ENCODE peak calls at places on chromosomes 1 and 21, in nine cellular contexts. H is suprapubic skin; C is AG04450; X is transverse colon; Z is CD8-positive, alpha-beta T cell; Q is Karpas-422; O is SJSA1; A is cardiac muscle cell; B is mucosa of descending colon. G is an unnamed sample. For H3K9me3, the result is how much of the 10 kb centered on the place peaks cover.

GRCh38 chr1:245407983-245408382 is 253.2 kb downstream of the KIF26B start:
- DNase-seq in A (no peak), X (no peak), O (no peak), H (no peak), C (no peak), Q (no peak), B (no peak), Z (no peak), G (no peak)

GRCh38 chr1:157170677-157171515 is 32.7 kb upstream of the ETV3 start:
- DNase-seq in Q (peak), Z (peak), C (no peak), O (no peak), X (peak), A (peak), H (no peak), B (no peak), G (peak)

GRCh38 chr1:223144431-223144830 is 1.4 kb upstream of the TLR5 start:
- DNase-seq in A (peak), B (no peak), Q (no peak), O (no peak), X (no peak), C (no peak), H (no peak), Z (no peak), G (no peak)

GRCh38 chr1:243315933-243316332 is 60.1 kb downstream of the SDCCAG8 start:
- DNase-seq in H (no peak), Q (no peak), X (no peak), Z (no peak), A (no peak), C (no peak), O (no peak), B (no peak), G (no peak)

GRCh38 chr1:244028701-244029100 is 22.4 kb upstream of the ZBTB18 start:
- DNase-seq in C (no peak), Z (no peak), O (no peak), H (no peak), X (no peak), A (no peak), Q (no peak), B (no peak), G (no peak)

GRCh38 chr1:43493661-43494450 is 36.8 kb upstream of the PTPRF start:
- DNase-seq in Z (no peak), H (no peak), A (peak), O (no peak), B (no peak), Q (no peak), C (no peak), X (no peak), G (no peak)

GRCh38 chr21:39633770-39634181 is 21.0 kb downstream of the B3GALT5 start:
- DNase-seq in Z (no peak), O (peak), A (no peak), C (peak), Q (no peak), X (no peak), B (no peak), H (no peak), G (no peak)

GRCh38 chr1:180150982-180151381 is 3.7 kb upstream of the QSOX1 start:
- DNase-seq in H (no peak), A (no peak), B (no peak), Q (no peak), Z (no peak), C (no peak), O (no peak), X (no peak), G (no peak)

GRCh38 chr1:245444181-245444580 is 289.4 kb downstream of the KIF26B start:
- DNase-seq in Q (no peak), O (no peak), A (no peak), B (no peak), H (no peak), X (no peak), Z (no peak), C (no peak), G (no peak)

GRCh38 chr1:183674339-183674738 is 21.2 kb upstream of the APOBEC4 start:
- DNase-seq in H (no peak), Z (no peak), O (no peak), X (no peak), B (no peak), A (no peak), C (no peak), Q (no peak), G (no peak)

GRCh38 chr21:34558166-34558565 is 46.2 kb upstream of the KCNE1 start:
- DNase-seq in B (no peak), C (no peak), Q (no peak), O (no peak), X (no peak), H (no peak), A (no peak), Z (no peak), G (no peak)

GRCh38 chr1:203065191-203065590 is 20.6 kb downstream of the MYOG start:
- DNase-seq in B (no peak), Z (no peak), A (no peak), H (no peak), X (no peak), Q (no peak), C (no peak), O (no peak), G (no peak)

GRCh38 chr1:21491483-21492170 is 17.6 kb upstream of the ALPL start:
- DNase-seq in H (no peak), X (no peak), C (no peak), O (peak), Z (no peak), A (peak), Q (no peak), B (no peak), G (no peak)

GRCh38 chr1:182978158-182978853 is 25.3 kb upstream of the SHCBP1L start:
- DNase-seq in X (no peak), H (no peak), C (no peak), Z (no peak), B (no peak), Q (no peak), O (no peak), A (no peak), G (no peak)

GRCh38 chr1:232435746-232436145 is 194.2 kb downstream of the SIPA1L2 start:
- DNase-seq in H (no peak), Q (no peak), B (no peak), A (no peak), X (no peak), O (no peak), C (peak), Z (no peak), G (no peak)

GRCh38 chr1:94949681-94950661 is 23.1 kb upstream of the CNN3 start:
- DNase-seq in H (no peak), X (peak), Q (no peak), O (peak), C (no peak), B (no peak), A (no peak), Z (no peak), G (peak)

GRCh38 chr1:1075148-1075935 is 1.2 kb upstream of the RNF223 start:
- DNase-seq in O (no peak), Z (no peak), H (peak), B (peak), A (no peak), Q (no peak), C (no peak), X (no peak), G (no peak)

GRCh38 chr1:111660204-111661150 is 40.9 kb downstream of the RAP1A start:
- DNase-seq in Z (no peak), X (no peak), B (no peak), C (no peak), O (no peak), H (no peak), Q (peak), A (no peak), G (peak)

GRCh38 chr1:246279402-246279801 is 227.7 kb downstream of the SMYD3 start:
- DNase-seq in O (no peak), C (no peak), Q (no peak), Z (no peak), A (no peak), H (no peak), X (no peak), B (no peak), G (no peak)

GRCh38 chr1:229217716-229218115 is 53.2 kb upstream of the RAB4A start:
- DNase-seq in X (no peak), O (peak), B (no peak), Q (no peak), C (no peak), A (no peak), H (no peak), Z (no peak), G (no peak)

GRCh38 chr1:67148516-67149178 is 13.9 kb upstream of the C1orf141 start:
- DNase-seq in Q (no peak), Z (no peak), C (no peak), H (no peak), B (no peak), O (no peak), X (no peak), A (no peak), G (no peak)

GRCh38 chr1:183218981-183219621 is 33.0 kb downstream of the LAMC2 start:
- DNase-seq in B (no peak), Q (peak), X (peak), H (no peak), Z (peak), O (no peak), C (no peak), A (peak), G (peak)

DNA sequence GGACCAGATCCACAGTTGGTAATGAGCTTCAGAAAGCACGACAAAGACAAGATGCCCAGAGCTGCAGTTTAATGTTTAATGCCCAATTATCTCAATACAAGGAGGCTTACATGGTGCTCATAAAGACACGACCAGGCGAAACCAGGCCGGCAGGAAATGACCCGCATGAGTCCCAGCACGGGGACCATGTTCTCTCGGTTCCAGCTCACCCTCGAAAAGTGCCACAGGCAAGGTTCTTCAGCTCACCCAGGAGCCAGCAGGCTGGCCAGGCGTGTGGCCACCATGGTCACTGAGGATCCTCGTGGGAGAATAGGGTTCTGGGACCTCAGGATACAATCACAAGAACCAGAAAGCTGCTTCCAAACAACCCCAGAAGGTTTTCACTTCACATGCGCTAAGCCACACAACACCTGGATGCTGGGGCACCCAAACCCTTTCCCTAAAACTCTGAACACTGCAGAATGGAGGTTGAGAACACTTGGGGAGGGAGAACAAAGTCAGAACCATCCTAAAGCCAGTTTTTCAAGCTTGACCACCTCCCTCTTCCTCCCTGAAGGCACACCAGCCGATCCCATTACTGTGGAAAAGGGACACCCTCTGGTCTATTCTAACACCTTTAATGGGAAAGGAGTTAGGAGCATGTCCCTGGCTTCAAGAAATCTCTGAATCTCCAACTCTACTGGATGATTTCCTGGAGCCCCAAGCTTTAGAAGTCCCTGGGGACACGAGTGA is 22.6 kb upstream of the ASAP3 start:
- DNase-seq in X (no peak), H (no peak), B (no peak), A (no peak), Z (no peak), O (no peak), Q (no peak), C (no peak), G (no peak)
- H3K9me3 ChIP-seq in X (under half), H (under half), B (under half), A (under half), Z (under half), O (under half), Q (under half), C (under half), G (under half)

GRCh38 chr21:10640446-10640845 is 119.1 kb downstream of the TPTE start:
- DNase-seq in A (no peak), C (no peak), X (no peak), B (no peak), Q (no peak), Z (no peak), O (no peak), H (no peak), G (no peak)
- H3K9me3 ChIP-seq in A (under half), C (half or more), X (under half), B (half or more), Q (under half), Z (under half), O (under half), H (under half), G (under half)

GRCh38 chr1:152654110-152654509 is 9.1 kb upstream of the LCE2D start:
- DNase-seq in X (peak), Q (peak), H (no peak), O (peak), C (no peak), Z (peak), B (no peak), A (no peak), G (peak)
- H3K9me3 ChIP-seq in X (under half), Q (under half), H (under half), O (under half), C (under half), Z (under half), B (under half), A (under half), G (under half)

GRCh38 chr1:227621211-227621610 is 57.9 kb downstream of the ZNF678 start:
- DNase-seq in C (no peak), O (no peak), X (no peak), Z (no peak), A (no peak), Q (no peak), B (no peak), H (no peak), G (no peak)

DNA sequence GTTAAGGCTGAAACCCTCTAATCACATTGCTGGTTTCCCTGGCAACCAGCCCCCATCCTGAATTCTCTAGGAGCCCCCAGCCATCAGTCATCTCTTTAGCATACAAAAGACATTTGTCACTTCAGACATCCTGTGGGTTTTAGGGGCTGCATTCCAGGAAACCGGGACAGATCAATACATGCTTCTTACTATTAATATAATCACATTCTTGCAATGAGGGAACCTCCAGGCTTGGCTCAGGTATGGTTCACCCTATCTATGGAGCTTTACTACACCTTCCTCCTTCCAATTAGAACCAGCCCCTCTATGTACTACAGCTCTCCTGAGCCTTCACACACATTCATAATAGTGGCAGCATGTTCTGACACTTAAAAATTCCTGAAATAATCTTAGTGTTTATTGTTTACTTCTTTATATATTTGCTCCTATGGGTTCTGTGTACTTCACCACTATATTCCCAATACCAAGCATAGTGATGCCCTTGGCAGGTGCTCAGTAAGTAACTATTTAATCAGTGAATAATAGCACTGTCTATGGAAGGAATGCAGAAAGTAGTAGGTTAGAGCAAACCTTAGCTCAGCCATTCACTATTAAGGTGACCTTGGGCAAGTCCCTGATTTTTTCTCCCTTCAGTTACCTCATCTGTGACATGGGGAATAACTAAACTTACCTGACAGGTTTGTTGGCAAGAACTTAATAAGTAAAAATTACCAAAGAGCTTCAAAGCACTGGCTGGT is 59.6 kb downstream of the ZNF678 start:
- DNase-seq in O (no peak), X (no peak), Q (no peak), C (no peak), H (no peak), A (no peak), Z (no peak), B (no peak), G (no peak)
- H3K9me3 ChIP-seq in O (under half), X (under half), Q (under half), C (under half), H (under half), A (under half), Z (under half), B (half or more), G (under half)

GRCh38 chr1:106846656-106847055 is 209.8 kb upstream of the PRMT6 start:
- DNase-seq in B (no peak), C (no peak), H (no peak), O (no peak), X (no peak), A (no peak), Q (no peak), Z (no peak), G (no peak)

GRCh38 chr1:106843505-106843904 is 213.0 kb upstream of the PRMT6 start:
- DNase-seq in O (no peak), Q (no peak), C (no peak), Z (no peak), X (no peak), B (no peak), A (no peak), H (no peak), G (no peak)
- H3K9me3 ChIP-seq in O (under half), Q (under half), C (under half), Z (under half), X (under half), B (under half), A (under half), H (under half), G (under half)

GRCh38 chr1:63545780-63546179 is 22.5 kb downstream of the EFCAB7 start:
- DNase-seq in C (no peak), A (no peak), Q (no peak), Z (no peak), O (no peak), H (no peak), B (no peak), X (no peak), G (no peak)

GRCh38 chr1:63547621-63548294 is 24.4 kb downstream of the EFCAB7 start:
- DNase-seq in Q (no peak), B (no peak), Z (no peak), A (no peak), X (no peak), H (no peak), O (no peak), C (no peak), G (no peak)

DNA sequence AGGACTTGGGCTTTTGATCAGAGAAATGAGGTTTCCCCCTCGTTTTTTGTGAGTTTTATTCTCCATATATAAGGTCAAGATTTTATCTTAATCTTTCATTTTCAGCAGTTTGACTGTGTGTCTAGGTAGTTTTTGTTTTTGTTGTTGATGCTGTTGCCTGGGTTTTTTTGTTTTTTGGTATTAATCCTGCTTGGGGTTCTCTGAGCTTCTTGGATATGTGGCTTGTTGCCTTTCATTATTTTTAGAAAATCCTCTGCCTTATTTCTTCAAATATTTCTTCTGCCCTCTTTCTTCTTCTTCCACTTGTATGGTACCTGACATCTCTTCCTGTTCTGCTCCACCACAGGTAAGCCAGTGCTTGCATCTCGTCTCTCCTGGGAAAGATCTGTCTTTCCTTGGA is 25.0 kb downstream of the EFCAB7 start:
- DNase-seq in Z (no peak), O (no peak), B (no peak), A (no peak), X (no peak), Q (no peak), C (no peak), H (no peak), G (no peak)
- H3K9me3 ChIP-seq in Z (under half), O (under half), B (under half), A (under half), X (under half), Q (under half), C (under half), H (under half), G (under half)

GRCh38 chr1:152473887-152474537 is 36.6 kb upstream of the LCE5A start:
- DNase-seq in O (no peak), X (no peak), C (no peak), Z (no peak), A (no peak), H (no peak), B (no peak), Q (no peak), G (no peak)
- H3K9me3 ChIP-seq in O (under half), X (under half), C (under half), Z (under half), A (under half), H (under half), B (under half), Q (under half), G (under half)

DNA sequence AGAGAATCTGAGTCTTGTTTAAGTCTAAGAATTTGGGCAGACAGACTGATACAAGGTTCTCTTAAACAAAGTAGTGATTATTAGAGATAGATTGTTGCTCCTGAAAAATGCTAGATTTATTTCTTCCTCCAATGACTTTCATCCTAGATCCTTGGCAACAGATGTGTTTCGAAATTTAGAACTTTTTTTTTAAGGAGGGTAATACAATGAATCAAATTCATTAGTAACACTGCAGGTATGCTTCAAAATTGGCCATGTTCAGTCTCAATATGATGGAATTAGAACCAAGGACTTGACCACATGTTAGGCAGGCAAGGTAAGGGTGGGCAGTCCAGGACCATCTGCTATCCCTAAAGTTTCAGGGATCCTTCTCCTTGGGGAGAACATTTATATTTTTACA is 4.5 kb upstream of the LCE1F start:
- DNase-seq in Q (no peak), A (no peak), Z (no peak), H (no peak), O (no peak), X (no peak), C (no peak), B (no peak), G (no peak)
- H3K9me3 ChIP-seq in Q (under half), A (under half), Z (under half), H (under half), O (under half), X (under half), C (under half), B (under half), G (under half)

DNA sequence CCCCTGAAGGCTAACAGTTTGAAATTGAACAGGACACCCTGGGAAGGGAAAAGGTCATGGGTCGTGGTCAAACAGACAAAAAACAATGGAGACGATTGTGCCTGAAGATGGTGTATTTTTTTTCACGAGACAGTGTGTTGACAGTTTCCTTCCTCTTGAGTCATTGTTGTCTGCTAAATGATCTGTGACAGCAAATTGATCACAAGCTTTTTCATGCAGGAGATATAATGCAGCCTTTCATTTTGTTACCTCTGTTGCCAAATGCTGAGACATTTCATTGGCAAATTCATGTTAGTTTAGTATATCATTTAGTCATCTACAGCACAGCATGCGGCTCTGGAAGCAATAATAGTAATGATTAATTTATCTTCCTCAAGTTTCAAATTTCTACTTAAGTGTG is 27.7 kb downstream of the UBE2U start:
- DNase-seq in Q (no peak), B (no peak), X (no peak), C (no peak), H (no peak), O (no peak), Z (no peak), A (no peak), G (no peak)
- H3K9me3 ChIP-seq in Q (under half), B (under half), X (under half), C (under half), H (under half), O (under half), Z (under half), A (under half), G (under half)

GRCh38 chr21:45631540-45631939 is 12.0 kb upstream of the PCBP3 start:
- DNase-seq in O (no peak), B (no peak), C (no peak), X (no peak), Z (no peak), H (no peak), Q (no peak), A (no peak), G (peak)
- H3K9me3 ChIP-seq in O (under half), B (under half), C (under half), X (under half), Z (under half), H (under half), Q (under half), A (under half), G (under half)

G was measured in colonic mucosa.